ENCODE peak calls at places on chromosomes 2 and 18, in five cellular contexts. Y is upper lobe of right lung, T is stomach, J is GM06990, X is brain microvascular endothelial cell. N is an unnamed sample.
A peak's percentile ranks its signal among the peaks of the same experiment; 100 is the strongest.

GRCh38 chr2:28437142-28437835 is 44.6 kb downstream of the FOSL2 start:
- DNase-seq in Y (peak; percentile 90), T (no peak), J (no peak), X (no peak), N (no peak)

GRCh38 chr2:164747786-164748433 is 93.7 kb downstream of the COBLL1 start:
- DNase-seq in Y (no peak), T (no peak), J (no peak), X (no peak), N (no peak)

GRCh38 chr2:12002215-12002614 is 255.8 kb downstream of the LPIN1 start:
- DNase-seq in Y (no peak), T (no peak), J (no peak), X (no peak), N (no peak)

GRCh38 chr2:234377761-234378341 is 119.0 kb downstream of the ARL4C start:
- DNase-seq in Y (no peak), T (no peak), J (no peak), X (peak; percentile 45), N (no peak)

GRCh38 chr2:174901075-174901474 is 104.1 kb downstream of the CHN1 start:
- DNase-seq in Y (no peak), T (no peak), J (no peak), X (peak; percentile 6), N (no peak)

GRCh38 chr18:6120820-6121279 is 225.5 kb upstream of the TMEM200C start:
- DNase-seq in Y (no peak), T (no peak), J (no peak), X (no peak), N (no peak)

GRCh38 chr2:138787053-138787666 is 7.0 kb upstream of the NXPH2 start:
- DNase-seq in Y (no peak), T (no peak), J (peak; percentile 4), X (peak; percentile 35), N (peak; percentile 41)

GRCh38 chr18:10487161-10487560 is 32.7 kb downstream of the APCDD1 start:
- DNase-seq in Y (no peak), T (no peak), J (no peak), X (no peak), N (no peak)

GRCh38 chr18:77132369-77133050 is at the start of gene MBP:
- DNase-seq in Y (peak; percentile 94), T (peak; percentile 93), J (peak; percentile 77), X (no peak), N (peak; percentile 87)

GRCh38 chr18:12333650-12334279 is 25.7 kb downstream of the TUBB6 start:
- DNase-seq in Y (no peak), T (no peak), J (no peak), X (no peak), N (no peak)

GRCh38 chr2:23666241-23667025 is 260.5 kb downstream of the ATAD2B start:
- DNase-seq in Y (no peak), T (no peak), J (no peak), X (no peak), N (no peak)

GRCh38 chr2:136639651-136640050 is 125.7 kb upstream of the THSD7B start:
- DNase-seq in Y (no peak), T (no peak), J (no peak), X (no peak), N (no peak)

GRCh38 chr2:579351-579886 is 97.8 kb downstream of the TMEM18 start:
- DNase-seq in Y (no peak), T (no peak), J (no peak), X (no peak), N (no peak)

GRCh38 chr2:43467889-43468288 is 127.9 kb downstream of the THADA start:
- DNase-seq in Y (no peak), T (no peak), J (no peak), X (no peak), N (no peak)

GRCh38 chr2:172865422-172865821 is 129.8 kb downstream of the RAPGEF4 start:
- DNase-seq in Y (no peak), T (no peak), J (no peak), X (no peak), N (peak; percentile 25)

GRCh38 chr2:65277791-65278449 is 50.3 kb downstream of the ACTR2 start:
- DNase-seq in Y (peak; percentile 73), T (no peak), J (no peak), X (no peak), N (no peak)

GRCh38 chr18:75066936-75067335 is 142.0 kb downstream of the PTGR3 start:
- DNase-seq in Y (no peak), T (no peak), J (no peak), X (no peak), N (no peak)

GRCh38 chr2:96945011-96945410 is 41.4 kb downstream of the FAM178B start:
- DNase-seq in Y (no peak), T (no peak), J (no peak), X (no peak), N (no peak)

GRCh38 chr2:118224144-118224887 is 136.0 kb downstream of the INSIG2 start:
- DNase-seq in Y (peak; percentile 67), T (no peak), J (peak; percentile 59), X (no peak), N (peak; percentile 21)

GRCh38 chr18:36771246-36771645 is 57.6 kb downstream of the TPGS2 start:
- DNase-seq in Y (no peak), T (no peak), J (no peak), X (no peak), N (no peak)

GRCh38 chr2:118576109-118576855 is 271.2 kb downstream of the EN1 start:
- DNase-seq in Y (no peak), T (no peak), J (no peak), X (peak; percentile 11), N (no peak)

GRCh38 chr2:9685637-9686036 is 54.8 kb upstream of the YWHAQ start:
- DNase-seq in Y (no peak), T (no peak), J (no peak), X (no peak), N (no peak)

GRCh38 chr18:39523281-39523680 is 1957.7 kb upstream of the CELF4 start:
- DNase-seq in Y (no peak), T (no peak), J (no peak), X (peak; percentile 33), N (no peak)

GRCh38 chr2:8413589-8414135 is 268.2 kb upstream of the ID2 start:
- DNase-seq in Y (no peak), T (peak; percentile 59), J (no peak), X (no peak), N (peak; percentile 59)

GRCh38 chr2:188306271-188306670 is 14.6 kb downstream of the GULP1 start:
- DNase-seq in Y (no peak), T (no peak), J (no peak), X (no peak), N (no peak)

GRCh38 chr2:17756629-17757028 is 2.7 kb downstream of the GEN1 start:
- DNase-seq in Y (no peak), T (no peak), J (no peak), X (no peak), N (no peak)

GRCh38 chr2:171084128-171084527 is 76.6 kb downstream of the TLK1 start:
- DNase-seq in Y (no peak), T (no peak), J (no peak), X (no peak), N (no peak)

GRCh38 chr2:112529751-112530150 is 12.5 kb upstream of the POLR1B start:
- DNase-seq in Y (no peak), T (no peak), J (no peak), X (no peak), N (no peak)

GRCh38 chr2:112530728-112531127 is 11.5 kb upstream of the POLR1B start:
- DNase-seq in Y (no peak), T (no peak), J (no peak), X (no peak), N (no peak)

DNA sequence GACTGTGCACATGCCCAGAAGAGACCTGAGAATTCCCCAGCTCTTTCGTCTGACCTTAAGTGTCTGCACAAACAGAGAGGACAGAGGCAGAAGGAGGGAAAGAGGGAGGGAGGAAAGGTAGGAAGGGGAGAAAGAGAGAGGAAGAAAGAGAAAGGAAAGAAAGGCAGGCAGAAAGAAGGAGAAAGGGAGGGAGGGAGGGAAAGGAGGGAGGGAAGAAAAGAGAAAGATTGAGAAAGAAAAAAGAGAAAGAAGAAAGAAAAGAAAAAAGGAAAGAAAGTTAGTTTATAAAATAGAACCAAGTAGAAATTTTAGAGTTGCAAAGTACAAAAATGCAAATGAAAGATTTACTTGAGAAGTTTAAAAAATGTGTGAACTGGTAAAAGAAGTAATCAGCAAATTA is 7.4 kb upstream of the POLR1B start:
- DNase-seq in Y (no peak), T (no peak), J (no peak), X (no peak), N (no peak)
- H3K27me3 ChIP-seq in Y (no peaks in the 10 kb centered on the region), T (no peaks in the 10 kb centered on the region), J (no peaks in the 10 kb centered on the region), X (no peaks in the 10 kb centered on the region), N (no peaks in the 10 kb centered on the region)

GRCh38 chr18:80194874-80195570 is 52.3 kb downstream of the PARD6G start:
- DNase-seq in Y (no peak), T (no peak), J (no peak), X (no peak), N (no peak)

GRCh38 chr18:80198994-80199748 is 48.1 kb downstream of the PARD6G start:
- DNase-seq in Y (no peak), T (no peak), J (no peak), X (no peak), N (no peak)

GRCh38 chr18:80198391-80198790 is 48.9 kb downstream of the PARD6G start:
- DNase-seq in Y (no peak), T (no peak), J (no peak), X (no peak), N (no peak)

GRCh38 chr18:80197490-80197889 is 49.8 kb downstream of the PARD6G start:
- DNase-seq in Y (no peak), T (no peak), J (no peak), X (no peak), N (no peak)

DNA sequence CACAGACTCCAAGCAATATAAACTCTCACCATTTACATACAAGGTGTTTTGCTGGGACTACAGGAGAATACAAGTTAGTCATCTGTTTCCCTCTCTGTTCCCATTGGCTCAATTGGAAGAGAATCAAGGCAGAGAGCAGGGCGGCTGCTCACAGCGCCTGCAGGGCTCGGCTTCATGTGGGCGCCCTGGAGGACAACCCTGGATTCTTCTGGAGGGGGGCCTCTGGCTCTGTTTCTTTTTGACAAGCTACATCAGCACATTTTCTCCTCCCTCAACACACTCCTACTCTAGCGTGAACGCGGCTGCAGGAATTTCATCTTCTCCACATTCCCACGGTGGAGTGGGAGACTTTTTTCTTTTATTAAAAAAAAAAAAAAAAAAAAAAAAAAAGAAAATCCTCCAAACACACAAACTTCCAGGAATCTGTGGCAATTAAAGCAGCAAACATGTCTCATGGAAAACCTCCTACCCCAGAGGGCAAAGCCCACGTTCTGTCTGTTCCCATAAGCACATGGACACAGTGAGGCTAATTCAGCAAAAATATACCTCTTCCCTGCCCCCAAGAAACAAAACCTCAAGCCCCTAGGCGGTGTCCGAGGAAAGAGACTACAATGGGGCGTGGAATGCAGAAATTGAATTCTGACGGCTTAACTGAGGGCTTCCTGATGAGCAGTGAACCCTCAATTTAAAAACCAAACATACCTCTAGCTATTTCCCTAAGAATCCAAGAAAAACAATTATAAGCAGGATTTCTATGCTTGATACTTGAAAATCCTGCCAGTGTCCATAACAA is 50.6 kb downstream of the PARD6G start:
- DNase-seq in Y (no peak), T (no peak), J (no peak), X (peak; percentile 51), N (no peak)
- TF ChIP-seq CTCF in Y (no peak), T (no peak), J (no peak), X (no peak), N (no peak)

GRCh38 chr2:64189586-64189985 is 45.4 kb upstream of the PELI1 start:
- DNase-seq in Y (no peak), T (no peak), J (no peak), X (no peak), N (no peak)
- H3K4me3 ChIP-seq in Y (no peak overlapping the region), T (no peak overlapping the region), J (no peak overlapping the region), X (no peak overlapping the region), N (no peak overlapping the region)

GRCh38 chr2:217270089-217270800 is 410.4 kb upstream of the TNP1 start:
- DNase-seq in Y (no peak), T (no peak), J (no peak), X (no peak), N (no peak)
- H3K27me3 ChIP-seq in Y (no peaks in the 10 kb centered on the region), T (no peaks in the 10 kb centered on the region), J (no peaks in the 10 kb centered on the region), X (no peaks in the 10 kb centered on the region), N (no peaks in the 10 kb centered on the region)

GRCh38 chr18:58785171-58785805 is 79.4 kb upstream of the ZNF532 start:
- DNase-seq in Y (no peak), T (peak; percentile 43), J (no peak), X (peak; percentile 73), N (no peak)
- TF ChIP-seq CTCF in Y (no peak), T (no peak), J (no peak), X (peak; percentile 44), N (no peak)